ENCODE peak calls at places on chromosome 2, in nine cellular contexts. N is left ventricle myocardium inferior, A is substantia nigra, B is RWPE1, L is GM12878, I is dorsolateral prefrontal cortex, P is tibial nerve, U is right cardiac atrium, J is Panc1. Z is an unnamed sample.

GRCh38 chr2:11578081-11578948 is 44.5 kb downstream of the GREB1 start:
- DNase-seq in N (no peak), A (no peak), B (no peak), L (no peak), I (no peak), P (no peak), U (no peak), J (no peak), Z (no peak)

GRCh38 chr2:88753833-88754584 is 62.5 kb downstream of the RPIA start:
- DNase-seq in N (no peak), A (no peak), B (no peak), L (peak), I (no peak), P (no peak), U (no peak), J (no peak), Z (no peak)

GRCh38 chr2:215460682-215461081 is 24.8 kb upstream of the FN1 start:
- DNase-seq in N (no peak), A (no peak), B (no peak), L (no peak), I (no peak), P (no peak), U (no peak), J (no peak), Z (no peak)

GRCh38 chr2:102895386-102895785 is 133.6 kb downstream of the TMEM182 start:
- DNase-seq in N (no peak), A (no peak), B (no peak), L (no peak), I (no peak), P (no peak), U (no peak), J (no peak), Z (no peak)

GRCh38 chr2:119659601-119660342 is 19.2 kb upstream of the TMEM177 start:
- DNase-seq in N (no peak), A (no peak), B (peak), L (no peak), I (peak), P (peak), U (no peak), J (peak), Z (no peak)

GRCh38 chr2:29332540-29332939 is 217.3 kb downstream of the CLIP4 start:
- DNase-seq in N (no peak), A (no peak), B (no peak), L (no peak), I (no peak), P (no peak), U (no peak), J (no peak), Z (no peak)

GRCh38 chr2:12928197-12928596 is 211.5 kb downstream of the TRIB2 start:
- DNase-seq in N (no peak), A (no peak), B (peak), L (no peak), I (no peak), P (no peak), U (no peak), J (no peak), Z (peak)

GRCh38 chr2:46849080-46849715 is 66.4 kb downstream of the MCFD2 start:
- DNase-seq in N (no peak), A (no peak), B (no peak), L (no peak), I (no peak), P (no peak), U (peak), J (no peak), Z (no peak)

GRCh38 chr2:186648130-186648529 is 45.7 kb upstream of the FAM171B start:
- DNase-seq in N (no peak), A (no peak), B (no peak), L (no peak), I (no peak), P (no peak), U (no peak), J (no peak), Z (no peak)

GRCh38 chr2:43027103-43027482 is 199.3 kb downstream of the ZFP36L2 start:
- DNase-seq in N (no peak), A (no peak), B (no peak), L (no peak), I (no peak), P (no peak), U (peak), J (no peak), Z (no peak)

GRCh38 chr2:119402645-119403560 is 28.8 kb upstream of the TMEM37 start:
- DNase-seq in N (peak), A (no peak), B (no peak), L (no peak), I (no peak), P (no peak), U (no peak), J (no peak), Z (no peak)

GRCh38 chr2:39732492-39732891 is 46.6 kb downstream of the THUMPD2 start:
- DNase-seq in N (no peak), A (no peak), B (no peak), L (no peak), I (no peak), P (no peak), U (no peak), J (no peak), Z (no peak)

GRCh38 chr2:229378386-229378785 is 107.3 kb upstream of the PID1 start:
- DNase-seq in N (no peak), A (no peak), B (no peak), L (no peak), I (no peak), P (no peak), U (no peak), J (no peak), Z (no peak)

GRCh38 chr2:190205643-190206042 is 114.0 kb downstream of the HIBCH start:
- DNase-seq in N (no peak), A (no peak), B (no peak), L (no peak), I (no peak), P (no peak), U (no peak), J (no peak), Z (no peak)

GRCh38 chr2:118784860-118785259 is 62.6 kb downstream of the EN1 start:
- DNase-seq in N (no peak), A (no peak), B (no peak), L (no peak), I (no peak), P (no peak), U (no peak), J (no peak), Z (no peak)

GRCh38 chr2:33893801-33894200 is 294.7 kb upstream of the FAM98A start:
- DNase-seq in N (no peak), A (no peak), B (no peak), L (no peak), I (no peak), P (no peak), U (no peak), J (no peak), Z (no peak)

GRCh38 chr2:37870829-37871228 is 54.3 kb upstream of the RMDN2 start:
- DNase-seq in N (no peak), A (no peak), B (no peak), L (no peak), I (no peak), P (no peak), U (no peak), J (no peak), Z (peak)

GRCh38 chr2:190537765-190538164 is 3.2 kb upstream of the NEMP2 start:
- DNase-seq in N (no peak), A (no peak), B (no peak), L (no peak), I (no peak), P (no peak), U (no peak), J (no peak), Z (no peak)

GRCh38 chr2:36965751-36966369 is 476 bp downstream of the STRN start:
- DNase-seq in N (peak), A (peak), B (peak), L (no peak), I (no peak), P (peak), U (no peak), J (no peak), Z (no peak)

GRCh38 chr2:164831887-164832286 is 9.7 kb downstream of the COBLL1 start:
- DNase-seq in N (no peak), A (no peak), B (no peak), L (no peak), I (no peak), P (no peak), U (no peak), J (no peak), Z (no peak)

GRCh38 chr2:69132960-69133590 is 120.1 kb downstream of the ANTXR1 start:
- DNase-seq in N (no peak), A (no peak), B (no peak), L (no peak), I (no peak), P (no peak), U (no peak), J (no peak), Z (no peak)

GRCh38 chr2:236309669-236310029 is 45.4 kb upstream of the ASB18 start:
- DNase-seq in N (no peak), A (no peak), B (peak), L (no peak), I (peak), P (no peak), U (no peak), J (peak), Z (no peak)

GRCh38 chr2:105800036-105800755 is 55.5 kb downstream of the NCK2 start:
- DNase-seq in N (no peak), A (no peak), B (no peak), L (no peak), I (no peak), P (no peak), U (no peak), J (no peak), Z (no peak)

GRCh38 chr2:7707723-7708122 is 790.5 kb downstream of the RNF144A start:
- DNase-seq in N (no peak), A (no peak), B (peak), L (no peak), I (no peak), P (no peak), U (no peak), J (no peak), Z (peak)

GRCh38 chr2:69741281-69742169 is at the start of gene ANXA4:
- DNase-seq in N (peak), A (peak), B (peak), L (no peak), I (peak), P (peak), U (peak), J (peak), Z (no peak)

GRCh38 chr2:220396287-220396686 is 768.9 kb downstream of the SLC4A3 start:
- DNase-seq in N (no peak), A (no peak), B (no peak), L (no peak), I (no peak), P (no peak), U (no peak), J (no peak), Z (no peak)

GRCh38 chr2:30422437-30422805 is 24.6 kb upstream of the LCLAT1 start:
- DNase-seq in N (peak), A (no peak), B (no peak), L (peak), I (no peak), P (no peak), U (peak), J (no peak), Z (no peak)

GRCh38 chr2:10668402-10669012 is 21.3 kb downstream of the NOL10 start:
- DNase-seq in N (no peak), A (no peak), B (peak), L (peak), I (no peak), P (peak), U (no peak), J (peak), Z (no peak)

GRCh38 chr2:190947139-190947538 is 66.5 kb downstream of the GLS start:
- DNase-seq in N (no peak), A (no peak), B (no peak), L (no peak), I (no peak), P (no peak), U (no peak), J (no peak), Z (no peak)

GRCh38 chr2:197929008-197929885 is 124.9 kb downstream of the PLCL1 start:
- DNase-seq in N (no peak), A (no peak), B (no peak), L (no peak), I (no peak), P (no peak), U (no peak), J (no peak), Z (no peak)

GRCh38 chr2:236257575-236257974 is 6.6 kb downstream of the ASB18 start:
- DNase-seq in N (no peak), A (no peak), B (no peak), L (no peak), I (no peak), P (no peak), U (no peak), J (no peak), Z (no peak)

GRCh38 chr2:109254174-109254904 is 125.3 kb downstream of the SH3RF3 start:
- DNase-seq in N (no peak), A (no peak), B (no peak), L (peak), I (no peak), P (no peak), U (no peak), J (no peak), Z (no peak)

GRCh38 chr2:104897515-104898184 is 43.7 kb downstream of the POU3F3 start:
- DNase-seq in N (no peak), A (no peak), B (peak), L (no peak), I (no peak), P (no peak), U (no peak), J (no peak), Z (no peak)

GRCh38 chr2:182248898-182249297 is 177.9 kb downstream of the PDE1A start:
- DNase-seq in N (no peak), A (no peak), B (no peak), L (no peak), I (no peak), P (no peak), U (no peak), J (no peak), Z (no peak)
- H3K27ac ChIP-seq in N (peak), A (no peak), B (no peak), L (no peak), I (no peak), P (no peak), U (no peak), J (no peak), Z (no peak)

GRCh38 chr2:3605013-3605961 is 10.4 kb downstream of the COLEC11 start:
- DNase-seq in N (no peak), A (peak), B (peak), L (no peak), I (peak), P (no peak), U (peak), J (no peak), Z (no peak)
- H3K27ac ChIP-seq in N (no peak), A (no peak), B (peak), L (no peak), I (no peak), P (peak), U (no peak), J (peak), Z (no peak)

DNA sequence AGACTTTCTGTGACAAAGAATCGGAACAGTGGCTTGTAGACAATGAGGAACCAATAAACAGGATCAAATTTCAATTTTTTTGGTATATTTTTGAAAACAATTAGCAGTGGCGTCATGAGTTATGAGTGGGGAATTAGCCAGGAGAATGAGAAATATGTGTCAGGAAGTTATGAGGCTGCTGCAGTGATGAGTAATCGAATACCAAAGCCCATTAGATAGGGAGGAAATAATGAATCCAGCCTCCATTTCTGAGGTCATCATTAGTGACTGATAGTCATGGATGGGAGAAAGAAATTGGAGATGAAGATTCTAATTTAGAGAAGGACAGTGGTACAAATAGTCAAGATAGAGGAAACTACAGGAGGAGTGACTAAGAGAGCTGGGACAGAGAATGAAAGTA is 673.1 kb upstream of the VRK2 start:
- DNase-seq in N (no peak), A (no peak), B (peak), L (no peak), I (no peak), P (no peak), U (no peak), J (no peak), Z (peak)
- H3K27ac ChIP-seq in N (no peak), A (no peak), B (no peak), L (no peak), I (no peak), P (no peak), U (no peak), J (no peak), Z (peak)

GRCh38 chr2:15937882-15938802 is 2.2 kb upstream of the MYCN start:
- DNase-seq in N (no peak), A (no peak), B (no peak), L (no peak), I (no peak), P (no peak), U (no peak), J (no peak), Z (no peak)
- H3K27ac ChIP-seq in N (no peak), A (no peak), B (no peak), L (no peak), I (no peak), P (no peak), U (no peak), J (no peak), Z (no peak)

DNA sequence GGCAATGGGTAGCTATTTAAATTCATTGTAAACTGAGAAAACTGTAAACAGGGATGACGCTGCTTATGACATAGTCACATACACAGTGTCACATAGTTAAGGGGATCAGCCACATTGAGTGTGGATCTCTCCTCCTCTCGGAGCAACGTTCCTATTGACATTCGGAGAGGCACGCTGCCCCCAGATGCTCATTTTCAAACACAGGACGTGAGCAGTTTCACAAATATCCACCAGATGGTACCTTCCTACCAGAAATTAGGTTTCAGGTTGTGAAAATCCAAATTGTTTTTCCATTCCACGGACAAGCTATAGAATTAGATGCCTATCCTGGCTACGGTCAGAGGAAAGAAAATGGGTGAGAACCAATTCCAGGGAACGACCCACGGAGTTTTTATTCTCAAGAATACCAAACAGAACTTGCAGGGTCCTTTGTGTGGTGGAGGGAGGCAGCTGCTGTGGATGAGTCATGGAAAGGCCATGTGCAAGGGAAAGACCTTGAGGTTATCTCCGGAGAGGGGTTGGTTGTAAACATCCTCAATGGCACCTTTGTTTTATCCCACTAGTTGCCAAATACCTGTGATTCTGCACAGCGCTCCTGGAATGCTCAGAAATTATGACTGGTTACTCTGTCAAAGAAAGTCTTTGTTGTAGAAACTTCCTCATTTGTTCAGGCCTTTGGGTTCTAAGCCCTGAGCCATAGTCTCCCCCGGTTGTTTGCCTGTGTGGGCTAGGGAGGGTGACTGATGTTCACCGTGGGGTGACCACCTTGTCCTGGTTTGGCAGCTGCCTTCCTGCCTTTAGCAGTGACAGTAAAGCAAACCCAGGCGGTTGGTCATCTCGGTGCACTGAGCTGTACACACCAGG is 88.0 kb downstream of the ACTR3 start:
- DNase-seq in N (no peak), A (no peak), B (peak), L (no peak), I (no peak), P (peak), U (no peak), J (no peak), Z (peak)
- H3K27ac ChIP-seq in N (no peak), A (no peak), B (no peak), L (no peak), I (no peak), P (no peak), U (no peak), J (peak), Z (peak)

GRCh38 chr2:239774933-239775622 is 250.1 kb downstream of the NDUFA10 start:
- DNase-seq in N (no peak), A (no peak), B (no peak), L (no peak), I (peak), P (no peak), U (peak), J (no peak), Z (no peak)
- H3K27ac ChIP-seq in N (no peak), A (no peak), B (no peak), L (no peak), I (no peak), P (no peak), U (no peak), J (no peak), Z (no peak)

GRCh38 chr2:121682396-121683298 is 33.4 kb upstream of the CLASP1 start:
- DNase-seq in N (no peak), A (no peak), B (no peak), L (no peak), I (no peak), P (no peak), U (no peak), J (no peak), Z (no peak)
- H3K27ac ChIP-seq in N (no peak), A (no peak), B (no peak), L (no peak), I (no peak), P (no peak), U (no peak), J (no peak), Z (no peak)

GRCh38 chr2:64455031-64455332 is 1.0 kb downstream of the LGALSL start:
- DNase-seq in N (no peak), A (no peak), B (peak), L (no peak), I (no peak), P (no peak), U (no peak), J (no peak), Z (no peak)

GRCh38 chr2:64455545-64455944 is 1.6 kb downstream of the LGALSL start:
- DNase-seq in N (no peak), A (no peak), B (peak), L (no peak), I (no peak), P (no peak), U (no peak), J (no peak), Z (no peak)

GRCh38 chr2:64454316-64455030 is 511 bp downstream of the LGALSL start:
- DNase-seq in N (peak), A (peak), B (peak), L (no peak), I (peak), P (peak), U (peak), J (no peak), Z (no peak)

GRCh38 chr2:64457518-64457917 is 3.6 kb downstream of the LGALSL start:
- DNase-seq in N (no peak), A (no peak), B (no peak), L (no peak), I (no peak), P (no peak), U (no peak), J (no peak), Z (no peak)

DNA sequence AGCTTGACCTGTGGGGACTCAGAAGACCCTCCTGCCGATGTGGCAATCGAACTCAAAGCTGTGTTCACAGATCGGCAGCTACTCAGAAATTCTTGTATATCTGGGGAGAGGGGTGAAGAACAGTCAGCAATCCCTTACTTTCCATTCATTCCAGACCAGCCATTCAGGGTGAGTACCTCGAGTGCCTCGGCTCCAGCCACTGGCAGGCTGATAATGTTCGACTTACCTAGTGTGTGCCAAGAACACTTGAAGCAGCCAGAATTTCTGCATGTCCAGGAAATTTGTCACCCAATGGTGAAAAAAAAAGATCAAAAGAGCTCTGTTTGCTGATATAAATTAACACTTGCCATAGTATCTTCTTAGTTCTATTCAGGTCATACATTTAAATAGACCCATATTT is 2.3 kb downstream of the LGALSL start:
- DNase-seq in N (no peak), A (no peak), B (no peak), L (no peak), I (peak), P (no peak), U (no peak), J (no peak), Z (no peak)
- H3K27ac ChIP-seq in N (peak), A (no peak), B (no peak), L (no peak), I (no peak), P (no peak), U (no peak), J (no peak), Z (no peak)